ENCODE peak calls at places on chromosomes 7 and 10, in six cellular contexts. C, A, P, G, S and D are unnamed samples.

GRCh38 chr10:124319926-124320391 is 98.8 kb downstream of the OAT start:
- DNase-seq in C (peak; percentile 52), A (no peak), P (no peak), G (no peak), S (peak; percentile 64), D (no peak)

GRCh38 chr7:101087334-101088068 is 2.2 kb downstream of the TRIM56 start:
- DNase-seq in C (no peak), A (no peak), P (no peak), G (no peak), S (no peak), D (no peak)

GRCh38 chr10:71255817-71256660 is 43.7 kb downstream of the UNC5B start:
- DNase-seq in C (no peak), A (peak; percentile 86), P (no peak), G (peak; percentile 94), S (peak; percentile 56), D (peak; percentile 68)

GRCh38 chr10:124545346-124545745 is 83.7 kb downstream of the LHPP start:
- DNase-seq in C (no peak), A (no peak), P (no peak), G (no peak), S (no peak), D (no peak)

GRCh38 chr10:31071232-31071999 is 39.8 kb upstream of the ZNF438 start:
- DNase-seq in C (no peak), A (peak; percentile 13), P (no peak), G (no peak), S (peak; percentile 43), D (peak; percentile 41)

GRCh38 chr10:12350167-12350872 is 973 bp downstream of the CAMK1D start:
- DNase-seq in C (no peak), A (peak; percentile 34), P (no peak), G (peak; percentile 70), S (peak; percentile 35), D (peak; percentile 13)

GRCh38 chr10:69407621-69408301 is 9.0 kb downstream of the TACR2 start:
- DNase-seq in C (no peak), A (no peak), P (no peak), G (no peak), S (peak; percentile 30), D (peak; percentile 65)

GRCh38 chr7:134767567-134768168 is 11.8 kb upstream of the CALD1 start:
- DNase-seq in C (no peak), A (no peak), P (no peak), G (no peak), S (no peak), D (no peak)

GRCh38 chr10:77291596-77292505 is 345.8 kb downstream of the KCNMA1 start:
- DNase-seq in C (no peak), A (peak; percentile 29), P (no peak), G (no peak), S (peak; percentile 49), D (no peak)

GRCh38 chr7:115145512-115145911 is 223.6 kb downstream of the MDFIC start:
- DNase-seq in C (no peak), A (no peak), P (no peak), G (no peak), S (no peak), D (peak; percentile 68)

GRCh38 chr7:98291717-98292116 is 10.2 kb downstream of the BRI3 start:
- DNase-seq in C (no peak), A (no peak), P (no peak), G (peak; percentile 24), S (no peak), D (no peak)

GRCh38 chr10:123523833-123524232 is 142.3 kb upstream of the GPR26 start:
- DNase-seq in C (no peak), A (no peak), P (no peak), G (no peak), S (no peak), D (no peak)

GRCh38 chr7:17098515-17098914 is 199.9 kb upstream of the AHR start:
- DNase-seq in C (no peak), A (no peak), P (no peak), G (no peak), S (no peak), D (no peak)

GRCh38 chr10:76301950-76302349 is 870.5 kb downstream of the LRMDA start:
- DNase-seq in C (no peak), A (peak; percentile 17), P (no peak), G (no peak), S (peak; percentile 60), D (peak; percentile 85)

GRCh38 chr7:36165059-36165458 is 12.0 kb downstream of the EEPD1 start:
- DNase-seq in C (no peak), A (no peak), P (no peak), G (no peak), S (no peak), D (no peak)

GRCh38 chr10:5595591-5596590 is 70.5 kb downstream of the ASB13 start:
- DNase-seq in C (no peak), A (peak; percentile 95), P (no peak), G (peak; percentile 33), S (peak; percentile 95), D (peak; percentile 89)